ENCODE peak calls at places on chromosomes 6 and 20, in five cellular contexts. P is activated naive CD4-positive, alpha-beta T cell treated with anti-CD3 and anti-CD28 coated beads for 36 hours; J is foreskin fibroblast; S is tibial artery; I is Right ventricle myocardium superior. G is an unnamed sample.

GRCh38 chr20:49230575-49231211 is 11.5 kb downstream of the DDX27 start:
- DNase-seq in P (no peak), I (peak; percentile 64), S (peak; percentile 70), J (peak; percentile 50), G (peak; percentile 27)

GRCh38 chr6:139161817-139162284 is 27.0 kb downstream of the HECA start:
- DNase-seq in I (no peak), S (no peak), P (peak; percentile 88), J (peak; percentile 12), G (no peak)

GRCh38 chr6:91299544-91300491 is 712.9 kb upstream of the MAP3K7 start:
- DNase-seq in P (no peak), I (peak; percentile 38), J (peak; percentile 1), S (no peak), G (no peak)

GRCh38 chr6:11492444-11493300 is 44.9 kb upstream of the TMEM170B start:
- DNase-seq in S (no peak), J (peak; percentile 45), I (no peak), P (no peak), G (peak; percentile 22)

GRCh38 chr6:170178561-170179477 is 112.1 kb downstream of the DLL1 start:
- DNase-seq in J (peak; percentile 65), S (no peak), I (peak; percentile 51), P (no peak), G (peak; percentile 85)

GRCh38 chr6:47307362-47308222 is 2.1 kb downstream of the TNFRSF21 start:
- DNase-seq in J (no peak), S (no peak), I (no peak), P (no peak), G (no peak)

GRCh38 chr20:49276201-49276894 is 1.5 kb downstream of the ZNFX1 start:
- DNase-seq in P (peak; percentile 80), J (peak; percentile 79), S (no peak), I (peak; percentile 46), G (peak; percentile 50)

GRCh38 chr20:48599106-48599747 is 228.6 kb downstream of the PREX1 start:
- DNase-seq in P (no peak), I (peak; percentile 9), J (no peak), S (peak; percentile 39), G (no peak)

GRCh38 chr6:41675992-41676391 is 37.7 kb downstream of the MDFI start:
- DNase-seq in P (no peak), J (no peak), I (peak; percentile 8), S (peak; percentile 13), G (no peak)

GRCh38 chr20:3805594-3806264 is 9.6 kb downstream of the CDC25B start:
- DNase-seq in S (no peak), J (peak; percentile 86), P (no peak), I (no peak), G (peak; percentile 39)

GRCh38 chr6:39602590-39603319 is 122.5 kb downstream of the KIF6 start:
- DNase-seq in P (no peak), S (no peak), J (no peak), I (no peak), G (no peak)

GRCh38 chr6:7726416-7727149 is 684 bp downstream of the BMP6 start:
- DNase-seq in S (no peak), P (no peak), I (no peak), J (peak; percentile 33), G (no peak)

GRCh38 chr6:1271071-1271763 is 40.7 kb upstream of the FOXQ1 start:
- DNase-seq in I (no peak), S (no peak), J (no peak), P (no peak), G (no peak)

GRCh38 chr6:159615923-159616322 is 77.1 kb downstream of the SOD2 start:
- DNase-seq in J (peak; percentile 49), I (no peak), P (no peak), S (no peak), G (peak; percentile 7)

GRCh38 chr6:13038315-13039261 is 289.7 kb downstream of the TBC1D7 start:
- DNase-seq in J (no peak), I (no peak), P (no peak), S (no peak), G (no peak)

GRCh38 chr20:6595704-6596103 is 171.8 kb upstream of the BMP2 start:
- DNase-seq in I (no peak), P (no peak), J (peak; percentile 74), S (no peak), G (peak; percentile 32)

GRCh38 chr6:163355471-163355991 is 59.0 kb upstream of the QKI start:
- DNase-seq in S (peak; percentile 81), I (peak; percentile 83), P (no peak), J (peak; percentile 72), G (peak; percentile 84)

GRCh38 chr20:32672982-32673727 is 586 bp downstream of the C20orf203 start:
- DNase-seq in I (no peak), J (no peak), S (no peak), P (peak; percentile 47), G (no peak)

GRCh38 chr20:13101276-13101675 is 92.5 kb downstream of the SPTLC3 start:
- DNase-seq in I (no peak), S (no peak), P (no peak), J (peak; percentile 14), G (peak; percentile 4)

GRCh38 chr6:165034271-165034741 is 275.1 kb downstream of the C6orf118 start:
- DNase-seq in S (no peak), J (no peak), I (no peak), P (no peak), G (peak; percentile 69)

GRCh38 chr6:119476554-119476953 is 127.0 kb upstream of the MAN1A1 start:
- DNase-seq in I (no peak), S (no peak), J (peak; percentile 37), P (no peak), G (no peak)

GRCh38 chr20:35616465-35617396 is 1.1 kb downstream of the SPAG4 start:
- DNase-seq in P (peak; percentile 71), I (peak; percentile 94), S (peak; percentile 94), J (peak; percentile 94), G (peak; percentile 81)

GRCh38 chr6:11971154-11971553 is 41.0 kb upstream of the HIVEP1 start:
- DNase-seq in I (no peak), S (no peak), J (peak; percentile 85), P (no peak), G (peak; percentile 87)

GRCh38 chr6:75882734-75883133 is 133.7 kb downstream of the MYO6 start:
- DNase-seq in J (peak; percentile 78), I (no peak), P (no peak), S (no peak), G (peak; percentile 19)

GRCh38 chr6:9848094-9848493 is 566.8 kb downstream of the TFAP2A start:
- DNase-seq in P (no peak), S (no peak), I (no peak), J (no peak), G (no peak)

GRCh38 chr20:20780127-20780822 is 67.8 kb upstream of the RALGAPA2 start:
- DNase-seq in S (peak; percentile 81), I (peak; percentile 91), J (no peak), P (peak; percentile 14), G (no peak)

GRCh38 chr20:24990810-24991252 is 1.7 kb downstream of the APMAP start:
- DNase-seq in P (no peak), I (no peak), J (no peak), S (no peak), G (no peak)

GRCh38 chr20:53255102-53255710 is 283.0 kb downstream of the TSHZ2 start:
- DNase-seq in S (no peak), P (no peak), I (no peak), J (no peak), G (no peak)

GRCh38 chr6:143125896-143126573 is 65.3 kb downstream of the AIG1 start:
- DNase-seq in I (no peak), P (no peak), J (no peak), S (no peak), G (peak; percentile 60)

GRCh38 chr6:111711476-111711875 is 105.8 kb upstream of the TRAF3IP2 start:
- DNase-seq in J (peak; percentile 33), I (peak; percentile 70), P (no peak), S (no peak), G (no peak)

G was measured in AG08395.